ENCODE peak calls at places on chromosomes 12 and 14, in seven cellular contexts. A is PC-3, E is testis, S is neural progenitor cell, W is cardiac muscle cell, D is BE2C, V is adrenal gland. R is an unnamed sample.

GRCh38 chr14:32761381-32761968 is 177.2 kb upstream of the NPAS3 start:
- DNase-seq in A (peak; percentile 37), E (no peak), S (peak; percentile 30), W (no peak), D (no peak), V (no peak), R (no peak)

GRCh38 chr14:91310620-91311283 is 66.2 kb upstream of the GPR68 start:
- DNase-seq in A (no peak), E (no peak), S (no peak), W (no peak), D (no peak), V (no peak), R (no peak)

GRCh38 chr14:96839251-96839650 is 42.1 kb downstream of the VRK1 start:
- DNase-seq in A (no peak), E (no peak), S (no peak), W (no peak), D (no peak), V (no peak), R (no peak)

GRCh38 chr12:41264281-41264680 is 76.2 kb downstream of the PDZRN4 start:
- DNase-seq in A (peak; percentile 35), E (no peak), S (no peak), W (peak; percentile 11), D (no peak), V (no peak), R (no peak)

GRCh38 chr12:95318071-95318545 is 100.5 kb downstream of the VEZT start:
- DNase-seq in A (peak; percentile 96), E (no peak), S (no peak), W (no peak), D (no peak), V (no peak), R (no peak)

GRCh38 chr12:116143883-116144266 is 133.6 kb downstream of the MED13L start:
- DNase-seq in A (no peak), E (no peak), S (peak; percentile 44), W (peak; percentile 44), D (no peak), V (no peak), R (no peak)

GRCh38 chr12:66813137-66813867 is 134.4 kb upstream of the GRIP1 start:
- DNase-seq in A (peak; percentile 65), E (no peak), S (no peak), W (no peak), D (no peak), V (no peak), R (no peak)

GRCh38 chr14:82720931-82721330 is 1187.3 kb upstream of the SEL1L start:
- DNase-seq in A (no peak), E (no peak), S (peak; percentile 5), W (peak; percentile 13), D (no peak), V (no peak), R (no peak)

GRCh38 chr14:104446611-104447010 is 133.0 kb upstream of the C14orf180 start:
- DNase-seq in A (no peak), E (no peak), S (no peak), W (no peak), D (no peak), V (peak; percentile 11), R (peak; percentile 19)

GRCh38 chr12:49763006-49763591 is 21.7 kb downstream of the TMBIM6 start:
- DNase-seq in A (peak; percentile 45), E (peak; percentile 83), S (peak; percentile 79), W (peak; percentile 79), D (peak; percentile 84), V (peak; percentile 82), R (peak; percentile 30)

GRCh38 chr12:47226199-47226598 is 146.4 kb upstream of the AMIGO2 start:
- DNase-seq in A (no peak), E (no peak), S (no peak), W (no peak), D (no peak), V (no peak), R (no peak)

GRCh38 chr14:90540437-90540836 is 143.6 kb downstream of the CALM1 start:
- DNase-seq in A (peak; percentile 39), E (no peak), S (no peak), W (no peak), D (no peak), V (no peak), R (no peak)

GRCh38 chr12:5912437-5913334 is 32.4 kb downstream of the ANO2 start:
- DNase-seq in A (peak; percentile 7), E (no peak), S (peak; percentile 82), W (peak; percentile 32), D (no peak), V (no peak), R (no peak)

GRCh38 chr14:71202881-71203280 is 295.6 kb downstream of the PCNX1 start:
- DNase-seq in A (no peak), E (no peak), S (no peak), W (no peak), D (no peak), V (no peak), R (no peak)

DNA sequence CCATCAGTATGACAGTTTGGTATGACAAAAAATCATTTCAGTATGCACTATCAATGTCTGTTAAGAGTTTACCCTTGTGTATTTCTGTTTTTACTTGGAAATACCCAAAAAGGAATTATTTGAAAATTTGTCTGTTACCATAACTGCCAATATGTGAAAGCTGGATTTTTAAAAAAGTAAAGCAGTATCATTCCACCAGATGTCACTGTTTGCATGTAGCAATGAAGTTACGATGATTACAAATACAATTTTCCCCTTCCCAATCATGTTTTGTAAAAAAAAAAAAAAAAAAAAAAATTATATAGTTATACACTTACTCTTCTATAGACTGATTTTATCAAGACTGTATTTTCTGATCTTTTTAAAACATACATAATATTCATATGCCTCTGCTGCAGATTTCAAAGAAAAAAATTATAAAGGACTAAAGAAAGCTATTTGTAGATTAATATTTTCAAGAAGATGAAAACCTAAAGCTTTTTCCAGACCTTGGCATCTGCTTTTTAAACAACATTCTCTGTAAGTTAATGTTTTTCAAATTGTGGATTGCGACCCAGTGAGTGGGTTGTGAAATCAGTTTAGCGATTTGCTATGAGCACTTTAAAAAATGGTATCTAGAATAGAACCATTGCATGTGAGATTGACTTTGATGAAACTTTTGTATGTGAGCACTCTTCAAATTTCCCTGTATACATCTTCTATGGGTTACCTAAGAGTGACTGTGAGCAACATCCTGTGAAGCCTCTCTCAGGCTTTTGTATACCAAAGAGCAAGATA is 114.2 kb downstream of the TTC6 start:
- DNase-seq in A (peak; percentile 63), E (no peak), S (no peak), W (no peak), D (no peak), V (no peak), R (no peak)
- TF ChIP-seq CTCF in A (peak; percentile 62), E (no peak), S (peak; percentile 61), W (peak; percentile 38), D (peak; percentile 44), V (peak; percentile 34), R (peak; percentile 19)

GRCh38 chr12:105882404-105882803 is 256.4 kb downstream of the NUAK1 start:
- DNase-seq in A (no peak), E (no peak), S (peak; percentile 32), W (no peak), D (no peak), V (no peak), R (no peak)
- TF ChIP-seq CTCF in A (no peak), E (no peak), S (no peak), W (no peak), D (no peak), V (no peak), R (no peak)

GRCh38 chr14:54220122-54220691 is 176.6 kb upstream of the CDKN3 start:
- DNase-seq in A (no peak), E (no peak), S (peak; percentile 46), W (peak; percentile 53), D (no peak), V (no peak), R (no peak)

GRCh38 chr14:54223978-54224377 is 172.8 kb upstream of the CDKN3 start:
- DNase-seq in A (no peak), E (no peak), S (no peak), W (no peak), D (no peak), V (no peak), R (no peak)

GRCh38 chr14:54221432-54221803 is 175.4 kb upstream of the CDKN3 start:
- DNase-seq in A (no peak), E (no peak), S (no peak), W (no peak), D (no peak), V (no peak), R (no peak)

GRCh38 chr14:54220697-54221431 is 175.9 kb upstream of the CDKN3 start:
- DNase-seq in A (no peak), E (no peak), S (no peak), W (no peak), D (no peak), V (no peak), R (no peak)

DNA sequence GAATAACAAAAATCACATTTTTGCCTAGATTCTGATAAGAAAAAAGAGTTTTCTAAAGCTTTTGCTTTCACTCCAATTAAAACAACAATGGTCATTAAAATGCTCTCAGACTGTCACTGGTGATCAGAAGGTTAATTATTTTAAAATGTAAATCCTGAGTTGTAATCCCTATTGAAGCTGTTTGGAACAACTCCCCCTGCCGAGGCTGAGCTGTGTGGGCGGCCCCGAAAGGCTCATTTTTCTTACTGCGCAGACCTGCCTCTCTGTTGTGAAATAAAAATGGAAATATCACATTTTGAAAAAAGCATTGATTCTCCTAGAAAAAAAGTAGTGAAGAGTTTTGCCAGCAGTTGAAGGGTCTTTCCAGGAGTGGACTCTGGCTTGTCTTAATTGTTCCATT is 174.8 kb upstream of the CDKN3 start:
- DNase-seq in A (no peak), E (no peak), S (peak; percentile 52), W (no peak), D (no peak), V (no peak), R (no peak)
- TF ChIP-seq CTCF in A (no peak), E (no peak), S (peak; percentile 33), W (no peak), D (no peak), V (no peak), R (no peak)

GRCh38 chr12:53182836-53183235 is 2.1 kb upstream of the CSAD start:
- DNase-seq in A (peak; percentile 23), E (no peak), S (no peak), W (no peak), D (no peak), V (no peak), R (no peak)

GRCh38 chr12:53184828-53185227 is 4.1 kb upstream of the CSAD start:
- DNase-seq in A (no peak), E (no peak), S (no peak), W (no peak), D (no peak), V (peak; percentile 20), R (no peak)

GRCh38 chr12:53187145-53187899 is 6.6 kb upstream of the CSAD start:
- DNase-seq in A (no peak), E (no peak), S (no peak), W (no peak), D (no peak), V (peak; percentile 82), R (no peak)

GRCh38 chr12:53186745-53187144 is 6.0 kb upstream of the CSAD start:
- DNase-seq in A (no peak), E (no peak), S (no peak), W (no peak), D (no peak), V (no peak), R (no peak)

DNA sequence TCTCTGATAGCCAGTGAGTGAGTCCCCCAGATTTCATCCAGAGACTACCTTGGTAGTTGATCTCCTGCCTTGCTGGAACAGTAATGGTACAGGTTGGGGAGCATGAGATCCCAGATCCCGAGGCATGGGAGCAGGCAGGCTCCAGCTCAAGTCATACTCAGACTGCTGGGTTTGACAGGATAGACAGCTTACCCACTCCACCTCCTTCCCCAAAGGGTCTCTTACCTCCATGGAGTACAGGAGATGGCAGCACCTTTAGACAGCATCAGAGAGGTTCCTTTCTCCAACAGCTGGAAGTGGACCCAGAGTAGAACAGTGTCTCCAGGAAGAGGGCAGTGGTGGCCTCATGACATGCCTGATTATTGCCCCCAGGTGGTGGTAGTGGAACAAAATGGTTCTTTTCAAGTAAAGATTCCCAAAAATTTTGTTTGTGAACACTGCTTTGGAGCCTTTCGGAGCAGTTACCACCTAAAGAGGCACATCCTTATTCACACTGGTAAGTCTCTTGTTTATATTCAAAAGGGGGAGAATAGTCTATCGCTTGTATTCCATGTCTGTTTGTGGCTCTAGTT is 4.9 kb upstream of the CSAD start:
- DNase-seq in A (no peak), E (no peak), S (no peak), W (no peak), D (no peak), V (peak; percentile 13), R (no peak)
- TF ChIP-seq CTCF in A (peak; percentile 44), E (no peak), S (no peak), W (peak; percentile 3), D (peak; percentile 6), V (no peak), R (no peak)

R was measured in mesothelial cell of epicardium.